ENCODE peak calls at places on chromosome 14, in four cellular contexts. P, A, C and L are unnamed samples.

GRCh38 chr14:76904100-76904739 is 78.0 kb downstream of the LRRC74A start:
- DNase-seq in A (no peak), C (peak), P (no peak), L (no peak)

GRCh38 chr14:61322011-61322798 is 826 bp downstream of the PRKCH start:
- DNase-seq in A (no peak), C (peak), P (peak), L (no peak)

GRCh38 chr14:73741386-73741875 is 27.2 kb upstream of the PNMA1 start:
- DNase-seq in P (peak), C (peak), A (peak), L (peak)

GRCh38 chr14:51566831-51567582 is 84.7 kb upstream of the FRMD6 start:
- DNase-seq in P (no peak), A (no peak), C (no peak), L (no peak)

GRCh38 chr14:34137001-34137400 is 186.1 kb upstream of the EGLN3 start:
- DNase-seq in P (no peak), C (no peak), A (no peak), L (no peak)

GRCh38 chr14:104403421-104404220 is 175.9 kb upstream of the C14orf180 start:
- DNase-seq in P (no peak), A (no peak), C (no peak), L (no peak)

GRCh38 chr14:73526036-73526984 is 10.6 kb upstream of the ACOT1 start:
- DNase-seq in C (peak), P (no peak), A (peak), L (peak)

GRCh38 chr14:79325071-79325470 is 886.2 kb downstream of the DIO2 start:
- DNase-seq in A (no peak), P (no peak), C (no peak), L (no peak)

GRCh38 chr14:35696575-35696974 is 112.5 kb downstream of the RALGAPA1 start:
- DNase-seq in P (no peak), A (no peak), C (no peak), L (no peak)

GRCh38 chr14:94677239-94677612 is 65.0 kb downstream of the SERPINA3 start:
- DNase-seq in A (no peak), P (no peak), C (no peak), L (no peak)

DNA sequence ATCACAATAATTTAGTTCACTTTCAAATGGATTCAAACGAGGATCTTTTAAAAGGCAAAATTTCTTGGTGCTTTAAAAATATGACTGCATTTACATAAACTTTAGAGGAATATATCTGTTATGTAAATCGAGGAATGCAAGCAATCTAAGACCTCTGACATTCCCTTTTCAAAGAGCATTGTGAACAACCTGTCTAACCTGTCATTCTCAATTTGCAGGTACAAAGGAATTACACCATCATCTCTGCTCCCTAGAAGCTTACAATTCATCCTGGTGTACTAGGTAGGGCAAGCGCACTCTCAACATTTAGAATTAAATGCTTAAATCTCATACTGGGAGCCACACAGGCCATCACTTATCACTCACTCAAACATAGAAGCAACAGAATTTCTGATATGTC is 35.6 kb downstream of the BMP4 start:
- DNase-seq in C (no peak), A (no peak), P (no peak), L (no peak)
- TF ChIP-seq FOXJ3 in C (no peak), A (no peak), P (no peak), L (no peak)

GRCh38 chr14:42469637-42470426 is 863.2 kb downstream of the LRFN5 start:
- DNase-seq in P (no peak), C (no peak), A (no peak), L (no peak)
- TF ChIP-seq FOXJ3 in P (no peak), C (no peak), A (no peak), L (no peak)

DNA sequence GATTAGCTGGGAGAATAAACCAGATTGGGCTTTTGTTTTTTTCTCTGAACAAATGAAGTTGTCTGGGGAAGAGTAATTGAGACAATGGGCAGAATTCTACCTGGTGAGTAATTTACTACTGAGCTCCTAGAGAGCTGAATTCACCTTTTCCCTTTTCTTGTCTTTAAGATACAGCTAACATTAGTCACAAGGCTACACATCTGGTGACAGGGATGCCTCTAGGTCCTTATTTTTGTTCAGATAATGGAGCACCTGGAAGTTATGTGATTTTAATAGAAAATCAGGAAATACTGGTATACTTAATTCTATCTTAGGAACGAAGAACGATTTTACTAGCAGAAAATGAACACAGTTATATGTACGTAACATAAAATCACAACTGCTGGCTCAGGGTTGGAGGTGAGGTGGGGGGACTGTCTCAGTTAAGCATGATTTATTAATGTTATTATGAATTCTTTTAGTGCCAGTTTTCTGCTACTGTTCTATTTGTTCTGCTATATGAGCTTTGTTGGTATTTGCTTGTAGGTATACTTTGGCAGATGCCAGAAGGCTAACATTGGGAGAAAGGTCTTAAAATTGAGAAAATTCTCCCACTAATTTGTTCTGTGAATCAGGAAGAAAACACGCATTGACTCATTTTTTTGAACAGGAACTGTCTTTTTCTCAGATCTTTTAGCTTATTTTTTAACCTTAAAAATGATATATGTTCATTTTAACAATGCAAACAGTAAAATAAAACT is 482.7 kb upstream of the RGS6 start:
- DNase-seq in A (no peak), C (no peak), P (no peak), L (no peak)
- TF ChIP-seq FOXJ3 in A (no peak), C (no peak), P (no peak), L (no peak)

DNA sequence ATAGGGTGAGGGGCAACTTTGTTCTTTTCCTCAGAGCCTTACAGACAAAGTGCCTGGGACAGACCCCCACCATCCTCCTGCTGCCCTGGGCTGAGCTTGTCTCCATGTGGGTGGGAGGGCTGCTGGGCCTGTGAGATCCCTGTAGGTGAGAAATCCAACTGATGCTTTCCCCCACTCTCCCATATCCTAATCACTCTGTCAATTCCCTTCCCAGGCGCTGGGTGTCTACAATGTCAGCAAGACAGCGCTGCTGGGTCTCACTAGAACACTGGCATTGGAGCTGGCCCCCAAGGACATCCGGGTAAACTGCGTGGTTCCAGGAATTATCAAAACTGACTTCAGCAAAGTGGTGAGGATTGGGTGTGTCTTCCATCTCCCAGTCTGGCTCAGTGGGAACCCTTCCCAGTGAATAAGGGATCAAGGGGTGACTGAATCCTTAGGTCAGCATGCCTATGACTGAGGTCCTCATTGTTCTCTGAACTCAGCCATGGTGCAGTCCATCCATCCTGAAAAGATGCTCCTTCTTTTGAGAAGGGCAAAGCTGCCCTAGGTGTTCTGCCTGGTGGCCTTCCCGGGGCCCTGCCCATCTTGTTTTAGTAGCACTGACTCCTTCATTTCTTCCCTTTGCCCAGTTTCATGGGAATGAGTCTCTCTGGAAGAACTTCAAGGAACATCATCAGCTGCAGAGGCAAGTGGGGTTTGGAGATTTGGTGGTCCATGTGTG is 8.2 kb downstream of the DHRS2 start:
- DNase-seq in P (no peak), C (no peak), A (no peak), L (no peak)
- TF ChIP-seq FOXJ3 in P (no peak), C (no peak), A (no peak), L (no peak)